ENCODE peak calls at places on chromosomes 12 and 14, in four cellular contexts. P is uterus, V is ovary, K is SJSA1. F is an unnamed sample.

GRCh38 chr12:93151079-93151759 is 222.1 kb upstream of the EEA1 start:
- DNase-seq in P (no peak), V (no peak), K (no peak), F (no peak)

GRCh38 chr14:80776186-80776585 is 165.4 kb downstream of the CEP128 start:
- DNase-seq in P (no peak), V (no peak), K (no peak), F (no peak)

GRCh38 chr12:111616177-111616623 is 17.1 kb upstream of the ATXN2 start:
- DNase-seq in P (peak; percentile 22), V (no peak), K (no peak), F (peak; percentile 61)

GRCh38 chr12:92571844-92572543 is 130.8 kb upstream of the PLEKHG7 start:
- DNase-seq in P (no peak), V (no peak), K (no peak), F (no peak)

GRCh38 chr14:101087614-101088394 is 184.3 kb upstream of the RTL1 start:
- DNase-seq in P (no peak), V (no peak), K (no peak), F (no peak)

GRCh38 chr14:75610839-75611238 is 32.4 kb downstream of the FLVCR2 start:
- DNase-seq in P (no peak), V (no peak), K (no peak), F (no peak)

GRCh38 chr14:41641690-41642089 is 35.0 kb downstream of the LRFN5 start:
- DNase-seq in P (no peak), V (no peak), K (no peak), F (no peak)

GRCh38 chr12:89859513-89860220 is 151.0 kb upstream of the ATP2B1 start:
- DNase-seq in P (no peak), V (no peak), K (no peak), F (no peak)

GRCh38 chr12:127550271-127550670 is 716.7 kb upstream of the TMEM132C start:
- DNase-seq in P (no peak), V (no peak), K (peak; percentile 44), F (no peak)

GRCh38 chr12:130832561-130833209 is 6.4 kb downstream of the STX2 start:
- DNase-seq in P (no peak), V (no peak), K (no peak), F (peak; percentile 57)

GRCh38 chr12:38850463-38850862 is 54.9 kb downstream of the CPNE8 start:
- DNase-seq in P (no peak), V (no peak), K (no peak), F (no peak)

GRCh38 chr12:14614704-14615121 is 47.0 kb upstream of the PLBD1 start:
- DNase-seq in P (no peak), V (no peak), K (no peak), F (no peak)

GRCh38 chr14:32358781-32359180 is 29.7 kb downstream of the AKAP6 start:
- DNase-seq in P (no peak), V (no peak), K (no peak), F (no peak)

GRCh38 chr14:68528031-68528687 is 264.7 kb downstream of the ZFP36L1 start:
- DNase-seq in P (no peak), V (no peak), K (no peak), F (no peak)

GRCh38 chr12:70645494-70646317 is 8.5 kb upstream of the PTPRB start:
- DNase-seq in P (no peak), V (no peak), K (peak; percentile 92), F (peak; percentile 58)

GRCh38 chr14:56216631-56217379 is 98.6 kb downstream of the PELI2 start:
- DNase-seq in P (peak; percentile 29), V (peak; percentile 44), K (no peak), F (peak; percentile 54)

GRCh38 chr14:31449971-31450610 is 7.2 kb downstream of the DTD2 start:
- DNase-seq in P (no peak), V (no peak), K (no peak), F (no peak)

GRCh38 chr12:53935562-53936341 is 2.9 kb upstream of the HOXC13 start:
- DNase-seq in P (no peak), V (no peak), K (peak; percentile 33), F (no peak)

GRCh38 chr12:32116897-32117296 is 10.2 kb downstream of the BICD1 start:
- DNase-seq in P (no peak), V (no peak), K (no peak), F (no peak)

GRCh38 chr12:130752692-130753230 is 36.7 kb upstream of the RIMBP2 start:
- DNase-seq in P (no peak), V (no peak), K (no peak), F (no peak)

GRCh38 chr12:100348657-100349454 is 8.0 kb upstream of the SLC17A8 start:
- DNase-seq in P (no peak), V (no peak), K (no peak), F (no peak)

GRCh38 chr12:108802666-108803036 is 54.7 kb downstream of the SSH1 start:
- DNase-seq in P (no peak), V (no peak), K (no peak), F (no peak)
- H3K36me3 ChIP-seq in P (no peaks in the 10 kb centered on the region), V (no peaks in the 10 kb centered on the region), K (peaks cover 79% of the 10 kb centered on the region), F (peaks cover 35% of the 10 kb centered on the region)

GRCh38 chr12:113581342-113581741 is 109.7 kb upstream of the LHX5 start:
- DNase-seq in P (no peak), V (no peak), K (no peak), F (no peak)
- H3K36me3 ChIP-seq in P (no peaks in the 10 kb centered on the region), V (no peaks in the 10 kb centered on the region), K (no peaks in the 10 kb centered on the region), F (no peaks in the 10 kb centered on the region)

DNA sequence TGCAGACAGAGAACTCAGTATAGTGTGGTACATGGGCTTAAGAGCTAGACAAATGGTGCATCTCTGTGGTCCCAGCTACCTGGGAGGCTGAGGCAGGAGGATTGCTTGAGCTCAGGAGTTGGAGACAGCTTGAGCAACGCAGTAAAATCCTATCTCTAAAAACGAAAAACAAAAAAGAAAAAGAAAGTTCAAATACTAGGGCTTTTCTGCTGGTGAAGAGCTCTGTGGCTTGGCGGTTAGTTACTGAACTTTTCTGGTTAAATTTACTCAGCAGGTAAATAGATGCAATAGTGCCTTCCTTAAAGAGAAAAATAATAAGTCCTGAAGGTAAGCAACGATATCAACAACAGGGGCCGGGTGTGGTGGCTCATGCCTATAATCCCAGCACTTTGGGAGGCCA is 31.4 kb upstream of the RAP1B start:
- DNase-seq in P (no peak), V (no peak), K (no peak), F (no peak)
- H3K36me3 ChIP-seq in P (no peaks in the 10 kb centered on the region), V (no peaks in the 10 kb centered on the region), K (no peaks in the 10 kb centered on the region), F (no peaks in the 10 kb centered on the region)

GRCh38 chr12:47797432-47797831 is 22.3 kb downstream of the HDAC7 start:
- DNase-seq in P (no peak), V (no peak), K (no peak), F (peak; percentile 64)

GRCh38 chr12:47794679-47795078 is 21.6 kb downstream of the SLC48A1 start:
- DNase-seq in P (no peak), V (no peak), K (no peak), F (no peak)

GRCh38 chr12:47793015-47793681 is 20.1 kb downstream of the SLC48A1 start:
- DNase-seq in P (no peak), V (no peak), K (no peak), F (no peak)

GRCh38 chr12:47795814-47796411 is 22.9 kb downstream of the SLC48A1 start:
- DNase-seq in P (no peak), V (no peak), K (no peak), F (no peak)

DNA sequence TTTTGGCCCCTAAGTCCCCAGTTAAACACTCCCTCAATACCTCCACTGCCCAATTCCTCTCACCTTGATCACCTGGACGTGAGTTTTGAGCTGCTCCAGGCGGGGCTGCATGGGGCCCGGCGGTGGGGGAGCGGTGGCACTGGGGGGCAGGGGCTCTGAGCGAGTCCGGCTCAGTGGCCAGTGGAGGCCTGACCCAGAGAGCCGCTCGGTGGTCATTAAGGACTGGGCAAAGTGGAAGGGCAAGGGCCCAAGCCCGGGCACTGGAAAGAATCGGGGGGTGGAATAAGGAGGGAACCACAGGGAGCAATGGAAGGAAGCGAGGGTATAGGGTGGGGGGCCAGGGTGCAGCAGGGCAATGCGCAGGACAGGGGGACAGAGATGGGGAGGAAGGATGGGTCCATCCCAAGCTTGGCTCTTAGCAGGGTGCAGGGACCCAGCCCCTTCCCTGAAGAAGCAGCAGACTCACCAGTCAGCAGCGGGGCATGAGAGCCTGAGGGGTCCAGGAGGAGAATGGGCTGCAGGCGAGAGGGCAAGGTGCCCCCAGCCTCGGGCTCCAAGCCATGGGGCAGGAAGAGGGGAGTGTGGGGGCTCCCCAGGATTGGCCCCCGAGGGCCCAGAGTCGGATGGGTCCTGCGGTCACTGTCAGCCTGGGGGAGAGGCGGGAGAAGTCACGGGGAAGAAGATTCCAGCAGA is 22.2 kb downstream of the SLC48A1 start:
- DNase-seq in P (no peak), V (no peak), K (no peak), F (no peak)
- H3K36me3 ChIP-seq in P (no peaks in the 10 kb centered on the region), V (no peaks in the 10 kb centered on the region), K (peaks cover 91% of the 10 kb centered on the region), F (no peaks in the 10 kb centered on the region)

DNA sequence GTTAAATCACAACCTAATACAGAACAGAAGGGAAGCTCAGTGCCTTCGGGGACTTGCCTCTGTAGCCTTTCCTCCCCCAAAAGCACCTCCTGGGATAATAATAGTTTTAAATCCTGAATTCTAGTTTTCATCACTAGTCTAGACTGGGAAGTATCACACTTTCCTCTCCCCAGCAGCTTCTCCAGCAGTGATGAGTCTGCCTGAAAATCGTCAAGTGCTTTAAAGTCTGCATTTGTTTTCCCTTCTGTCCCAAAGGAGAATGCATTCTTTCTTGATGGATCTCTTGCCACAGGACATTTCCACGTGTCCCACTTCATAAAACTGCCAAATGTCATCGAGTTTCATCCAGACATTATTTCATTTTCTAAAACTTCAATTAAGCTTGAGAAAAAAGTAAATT is 15.0 kb downstream of the CSRP2 start:
- DNase-seq in P (no peak), V (no peak), K (no peak), F (no peak)
- H3K36me3 ChIP-seq in P (no peaks in the 10 kb centered on the region), V (no peaks in the 10 kb centered on the region), K (peaks cover 33% of the 10 kb centered on the region), F (no peaks in the 10 kb centered on the region)

GRCh38 chr12:68824597-68825250 is 16.7 kb downstream of the MDM2 start:
- DNase-seq in P (no peak), V (no peak), K (peak; percentile 91), F (no peak)
- H3K36me3 ChIP-seq in P (no peaks in the 10 kb centered on the region), V (no peaks in the 10 kb centered on the region), K (peaks cover 99% of the 10 kb centered on the region), F (peaks cover 100% of the 10 kb centered on the region)

DNA sequence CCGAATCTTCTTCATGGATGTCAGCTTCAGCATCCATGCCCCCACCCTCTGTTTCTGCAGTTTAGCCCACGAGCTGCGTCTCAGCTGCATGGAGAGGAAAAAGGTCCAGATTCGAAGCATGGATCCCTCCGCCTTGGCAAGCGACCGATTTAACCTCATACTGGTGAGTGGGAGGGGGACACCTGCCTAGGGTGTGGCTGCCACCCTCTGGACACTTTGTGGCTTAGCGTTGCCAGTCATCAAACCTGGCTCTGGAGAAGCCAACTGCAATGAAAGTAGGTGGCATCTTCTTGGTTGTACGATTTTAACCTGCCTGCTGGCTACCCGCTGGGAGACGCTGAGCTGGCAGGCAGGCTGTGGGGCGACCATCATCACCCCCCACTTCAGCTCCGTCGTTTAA is 16.7 kb downstream of the DCAF4 start:
- DNase-seq in P (no peak), V (no peak), K (no peak), F (no peak)
- H3K36me3 ChIP-seq in P (no peaks in the 10 kb centered on the region), V (no peaks in the 10 kb centered on the region), K (peaks cover 63% of the 10 kb centered on the region), F (no peaks in the 10 kb centered on the region)

GRCh38 chr14:21261824-21262223 is 7.4 kb downstream of the HNRNPC start:
- DNase-seq in P (no peak), V (no peak), K (no peak), F (no peak)
- H3K36me3 ChIP-seq in P (no peaks in the 10 kb centered on the region), V (no peaks in the 10 kb centered on the region), K (peaks cover 89% of the 10 kb centered on the region), F (peaks cover 8% of the 10 kb centered on the region)

F was measured in right lobe of liver.